ENCODE peak calls at places on chromosome 5, in ten cellular contexts. T, E, N, W, Y, P, X, B, I and M are unnamed samples.

GRCh38 chr5:157528036-157528632 is 47.4 kb downstream of the ADAM19 start:
- DNase-seq in P (no peak), N (no peak), B (no peak), E (no peak), T (no peak), Y (no peak), W (no peak), I (no peak), X (no peak), M (no peak)

GRCh38 chr5:17203329-17204132 is 13.9 kb upstream of the BASP1 start:
- DNase-seq in X (peak), N (peak), E (peak), I (peak), P (peak), B (peak), Y (no peak), T (peak), W (no peak), M (peak)

GRCh38 chr5:121526908-121527307 is 324.8 kb upstream of the FTMT start:
- DNase-seq in W (no peak), I (no peak), P (no peak), B (no peak), N (no peak), Y (no peak), E (no peak), T (no peak), X (no peak), M (no peak)

GRCh38 chr5:157718529-157718928 is 12.7 kb upstream of the THG1L start:
- DNase-seq in N (peak), B (peak), I (peak), Y (no peak), P (peak), X (peak), E (peak), W (no peak), T (peak), M (peak)

GRCh38 chr5:167790462-167791260 is 500.8 kb upstream of the WWC1 start:
- DNase-seq in B (peak), P (no peak), I (no peak), N (peak), E (no peak), T (peak), Y (no peak), W (no peak), X (no peak), M (no peak)

GRCh38 chr5:151424892-151425523 is 22.4 kb upstream of the SLC36A1 start:
- DNase-seq in I (no peak), P (no peak), Y (no peak), B (no peak), W (no peak), T (no peak), N (no peak), X (no peak), E (no peak), M (no peak)

GRCh38 chr5:37834542-37835399 is 5.1 kb downstream of the GDNF start:
- DNase-seq in E (no peak), B (no peak), N (peak), T (no peak), I (no peak), Y (no peak), P (no peak), W (no peak), X (no peak), M (no peak)

GRCh38 chr5:179166886-179167841 is 107.0 kb downstream of the ZNF354C start:
- DNase-seq in N (peak), W (peak), Y (no peak), B (peak), I (no peak), T (peak), X (peak), E (no peak), P (peak), M (peak)

GRCh38 chr5:112689510-112689909 is 48.2 kb upstream of the APC start:
- DNase-seq in Y (no peak), P (peak), E (no peak), W (no peak), X (no peak), B (peak), N (peak), T (peak), I (no peak), M (peak)

GRCh38 chr5:133421394-133421793 is 190.9 kb downstream of the FSTL4 start:
- DNase-seq in T (peak), E (no peak), B (no peak), P (peak), N (peak), Y (peak), X (no peak), I (peak), W (no peak), M (peak)

GRCh38 chr5:116395178-116395577 is 179.4 kb downstream of the SEMA6A start:
- DNase-seq in E (no peak), I (no peak), X (no peak), N (no peak), T (no peak), B (no peak), P (no peak), Y (no peak), W (no peak), M (no peak)

GRCh38 chr5:39376293-39376714 is 12.0 kb upstream of the C9 start:
- DNase-seq in W (no peak), E (peak), N (peak), B (peak), P (peak), I (peak), X (peak), Y (no peak), T (peak), M (peak)

GRCh38 chr5:143714629-143715028 is 97.3 kb upstream of the HMHB1 start:
- DNase-seq in B (peak), W (no peak), N (peak), X (no peak), Y (no peak), I (peak), P (no peak), T (no peak), E (no peak), M (peak)

GRCh38 chr5:170503970-170504525 is at the start of gene KCNIP1:
- DNase-seq in Y (no peak), E (no peak), X (peak), N (no peak), B (peak), I (no peak), T (no peak), P (no peak), W (no peak), M (no peak)

GRCh38 chr5:151585970-151586369 is 5.2 kb downstream of the FAT2 start:
- DNase-seq in W (no peak), B (peak), N (peak), X (no peak), T (no peak), P (no peak), E (no peak), Y (peak), I (no peak), M (peak)

GRCh38 chr5:9831823-9832222 is 201.7 kb upstream of the TAS2R1 start:
- DNase-seq in E (no peak), W (no peak), T (no peak), Y (no peak), N (no peak), B (no peak), P (no peak), X (no peak), I (no peak), M (no peak)

GRCh38 chr5:132094393-132095076 is 20.9 kb downstream of the CSF2 start:
- DNase-seq in P (no peak), X (peak), T (peak), I (no peak), B (peak), E (no peak), N (peak), W (no peak), Y (peak), M (peak)

GRCh38 chr5:176735383-176736265 is 74.7 kb upstream of the UNC5A start:
- DNase-seq in W (no peak), I (no peak), B (no peak), X (no peak), E (no peak), Y (peak), P (no peak), N (no peak), T (no peak), M (no peak)

GRCh38 chr5:99032234-99033013 is 103.6 kb upstream of the CHD1 start:
- DNase-seq in Y (no peak), X (peak), E (no peak), I (peak), T (peak), N (peak), P (peak), W (no peak), B (peak), M (peak)

GRCh38 chr5:132294728-132295504 is 722 bp downstream of the SLC22A4 start:
- DNase-seq in N (peak), E (no peak), T (peak), Y (peak), I (peak), P (peak), X (peak), W (no peak), B (peak), M (peak)

GRCh38 chr5:178199581-178200434 is 4.5 kb upstream of the HNRNPAB start:
- DNase-seq in W (no peak), T (no peak), B (no peak), X (no peak), Y (peak), P (no peak), E (no peak), N (no peak), I (no peak), M (no peak)

GRCh38 chr5:50666261-50667078 is at the start of gene PARP8:
- DNase-seq in B (peak), I (peak), P (no peak), N (peak), Y (no peak), E (no peak), W (peak), T (peak), X (peak), M (peak)

GRCh38 chr5:169803077-169803981 is 166.3 kb downstream of the DOCK2 start:
- DNase-seq in B (peak), T (peak), E (no peak), I (no peak), X (no peak), W (no peak), P (peak), Y (no peak), N (peak), M (peak)

GRCh38 chr5:175701797-175702196 is 43.9 kb downstream of the HRH2 start:
- DNase-seq in B (no peak), W (no peak), N (no peak), I (no peak), X (no peak), Y (no peak), P (no peak), E (no peak), T (no peak), M (no peak)

GRCh38 chr5:57804500-57804899 is 321.9 kb upstream of the ACTBL2 start:
- DNase-seq in N (no peak), P (no peak), T (no peak), B (no peak), E (no peak), X (no peak), I (no peak), W (no peak), Y (no peak), M (no peak)

GRCh38 chr5:135724475-135725065 is 109.9 kb upstream of the SLC25A48 start:
- DNase-seq in Y (no peak), B (no peak), X (no peak), N (no peak), E (no peak), P (no peak), I (no peak), T (no peak), W (no peak), M (no peak)

GRCh38 chr5:164335837-164336236 is 830.4 kb downstream of the MAT2B start:
- DNase-seq in E (no peak), W (no peak), Y (no peak), T (peak), P (peak), I (no peak), N (peak), B (no peak), X (no peak), M (peak)

GRCh38 chr5:132256086-132256782 is 1.3 kb upstream of the PDLIM4 start:
- DNase-seq in Y (no peak), B (no peak), E (no peak), T (no peak), N (no peak), X (no peak), W (no peak), I (no peak), P (no peak), M (no peak)

GRCh38 chr5:132439521-132440206 is 50.9 kb downstream of the IRF1 start:
- DNase-seq in T (peak), N (peak), X (no peak), I (peak), P (no peak), Y (peak), W (no peak), E (no peak), B (peak), M (peak)

GRCh38 chr5:150303070-150303595 is 428 bp upstream of the ARSI start:
- DNase-seq in W (no peak), P (no peak), Y (no peak), B (no peak), X (no peak), I (no peak), N (no peak), T (no peak), E (no peak), M (no peak)

GRCh38 chr5:89190515-89191265 is 307.7 kb upstream of the MEF2C start:
- DNase-seq in P (no peak), W (no peak), X (no peak), N (no peak), T (no peak), Y (no peak), B (no peak), I (no peak), E (no peak), M (no peak)

GRCh38 chr5:91384671-91385430 is 1.7 kb upstream of the ARRDC3 start:
- DNase-seq in X (peak), I (peak), Y (no peak), E (peak), W (no peak), B (peak), P (peak), T (peak), N (peak), M (peak)

GRCh38 chr5:132877938-132878337 is 4.5 kb downstream of the LEAP2 start:
- DNase-seq in B (no peak), I (no peak), Y (no peak), W (no peak), T (peak), N (peak), E (no peak), X (peak), P (no peak), M (peak)

GRCh38 chr5:66796306-66797292 is 200.4 kb downstream of the MAST4 start:
- DNase-seq in E (no peak), I (no peak), B (peak), T (peak), N (peak), P (no peak), W (no peak), Y (no peak), X (peak), M (no peak)

GRCh38 chr5:50744761-50745160 is 78.3 kb downstream of the PARP8 start:
- DNase-seq in W (no peak), X (no peak), I (peak), E (no peak), N (peak), B (peak), T (peak), P (no peak), Y (no peak), M (peak)

GRCh38 chr5:36607114-36607561 is 732 bp downstream of the SLC1A3 start:
- DNase-seq in Y (no peak), W (no peak), I (peak), P (no peak), E (peak), X (peak), B (peak), T (peak), N (peak), M (peak)

GRCh38 chr5:31638286-31638685 is 645 bp upstream of the PDZD2 start:
- DNase-seq in P (no peak), Y (no peak), B (no peak), N (peak), W (no peak), X (no peak), T (no peak), I (no peak), E (no peak), M (no peak)

GRCh38 chr5:109307996-109308395 is 101.8 kb downstream of the PJA2 start:
- DNase-seq in Y (no peak), E (no peak), I (no peak), B (no peak), X (no peak), W (no peak), T (no peak), P (no peak), N (no peak), M (no peak)

GRCh38 chr5:132546108-132546507 is 2.8 kb upstream of the IL5 start:
- DNase-seq in B (no peak), E (no peak), X (no peak), T (no peak), P (no peak), Y (no peak), I (no peak), W (no peak), N (no peak), M (no peak)